ENCODE peak calls at places on chromosomes 6 and 20, in five cellular contexts. U is A549, Q is H1, A is GM12878, O is HepG2. L is an unnamed sample.

GRCh38 chr20:53939554-53940355 is 130.6 kb downstream of the BCAS1 start:
- DNase-seq in U (peak; percentile 79), Q (peak; percentile 92), A (peak; percentile 93), O (peak; percentile 95), L (peak; percentile 80)

GRCh38 chr20:33685328-33686007 is 717 bp downstream of the E2F1 start:
- DNase-seq in U (no peak), Q (peak; percentile 63), A (peak; percentile 62), O (peak; percentile 71), L (peak; percentile 87)

GRCh38 chr6:79946242-79946641 is 1.1 kb downstream of the ELOVL4 start:
- DNase-seq in U (peak; percentile 4), Q (no peak), A (no peak), O (peak; percentile 25), L (no peak)

GRCh38 chr6:116969211-116969863 is 92.3 kb downstream of the RFX6 start:
- DNase-seq in U (peak; percentile 41), Q (no peak), A (no peak), O (peak; percentile 64), L (peak; percentile 19)

GRCh38 chr6:112087916-112088315 is 525 bp downstream of the FAM229B start:
- DNase-seq in U (no peak), Q (no peak), A (no peak), O (no peak), L (no peak)

GRCh38 chr20:54350415-54350814 is 125.0 kb upstream of the DOK5 start:
- DNase-seq in U (no peak), Q (no peak), A (no peak), O (no peak), L (no peak)

GRCh38 chr20:23946206-23946605 is 42.4 kb downstream of the GGTLC1 start:
- DNase-seq in U (no peak), Q (no peak), A (no peak), O (no peak), L (no peak)

GRCh38 chr6:56709650-56710049 is 67.0 kb upstream of the DST start:
- DNase-seq in U (no peak), Q (no peak), A (no peak), O (no peak), L (no peak)

GRCh38 chr6:154179443-154179842 is 140.4 kb downstream of the OPRM1 start:
- DNase-seq in U (no peak), Q (no peak), A (no peak), O (no peak), L (no peak)

GRCh38 chr20:41618807-41619294 is 674 bp upstream of the CHD6 start:
- DNase-seq in U (no peak), Q (no peak), A (no peak), O (no peak), L (no peak)

GRCh38 chr6:56168601-56169000 is 78.8 kb downstream of the COL21A1 start:
- DNase-seq in U (no peak), Q (no peak), A (no peak), O (no peak), L (no peak)

GRCh38 chr20:6975326-6975725 is 207.8 kb downstream of the BMP2 start:
- DNase-seq in U (no peak), Q (no peak), A (no peak), O (no peak), L (no peak)

GRCh38 chr6:75673885-75674284 is 72.2 kb downstream of the SENP6 start:
- DNase-seq in U (no peak), Q (no peak), A (no peak), O (peak; percentile 15), L (no peak)

GRCh38 chr6:167888098-167888497 is 61.4 kb downstream of the AFDN start:
- DNase-seq in U (no peak), Q (no peak), A (no peak), O (no peak), L (no peak)

GRCh38 chr6:158293122-158293521 is 19.1 kb upstream of the TULP4 start:
- DNase-seq in U (no peak), Q (no peak), A (peak; percentile 28), O (no peak), L (no peak)

GRCh38 chr6:355373-355772 is 36.2 kb upstream of the IRF4 start:
- DNase-seq in U (no peak), Q (no peak), A (no peak), O (no peak), L (no peak)

GRCh38 chr6:169019727-169020491 is 233.7 kb downstream of the THBS2 start:
- DNase-seq in U (no peak), Q (no peak), A (no peak), O (peak; percentile 28), L (no peak)

GRCh38 chr6:9783567-9783966 is 631.3 kb downstream of the TFAP2A start:
- DNase-seq in U (no peak), Q (no peak), A (no peak), O (no peak), L (no peak)

GRCh38 chr6:130190701-130191375 is 31.9 kb downstream of the SAMD3 start:
- DNase-seq in U (no peak), Q (no peak), A (no peak), O (no peak), L (no peak)

GRCh38 chr6:122692175-122692598 is 82.0 kb downstream of the PKIB start:
- DNase-seq in U (no peak), Q (no peak), A (no peak), O (no peak), L (no peak)

DNA sequence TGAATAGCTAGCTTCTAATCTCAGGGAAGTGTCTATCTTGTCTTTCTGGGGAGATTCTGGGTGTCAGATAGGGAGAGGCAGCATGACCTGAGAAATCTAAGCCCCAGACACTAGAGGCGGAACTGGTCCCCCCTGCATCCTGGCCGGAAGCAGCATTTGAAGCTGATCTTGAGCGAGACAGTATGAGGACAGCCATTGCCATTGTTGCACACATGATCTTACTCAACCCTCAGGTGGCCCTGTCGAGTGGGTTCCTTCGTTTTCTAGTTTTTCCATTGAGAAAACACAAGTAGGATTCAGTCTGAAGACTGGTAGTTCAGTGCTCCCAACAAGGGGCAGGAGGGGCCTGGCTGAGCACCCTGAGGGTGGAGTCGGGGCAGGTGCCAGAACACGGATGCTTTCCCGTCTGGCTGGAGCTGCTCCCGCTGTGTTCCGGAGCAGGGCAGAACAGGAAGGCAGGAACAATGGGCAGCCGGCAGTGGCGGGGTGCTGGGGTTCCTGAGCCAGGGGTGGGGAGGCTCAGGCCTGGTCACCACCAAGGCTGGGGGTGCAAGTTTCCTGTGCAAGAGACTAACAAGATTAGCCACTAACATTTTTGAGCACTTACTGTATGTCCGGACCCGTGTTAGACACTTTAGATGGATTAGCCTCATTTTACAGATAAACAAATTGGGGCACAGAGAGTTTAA is 7.9 kb upstream of the SDCBP2 start:
- DNase-seq in U (no peak), Q (peak; percentile 48), A (no peak), O (no peak), L (no peak)
- TF ChIP-seq HDAC2 in U (no peak), Q (no peak), A (no peak), O (no peak), L (no peak)

DNA sequence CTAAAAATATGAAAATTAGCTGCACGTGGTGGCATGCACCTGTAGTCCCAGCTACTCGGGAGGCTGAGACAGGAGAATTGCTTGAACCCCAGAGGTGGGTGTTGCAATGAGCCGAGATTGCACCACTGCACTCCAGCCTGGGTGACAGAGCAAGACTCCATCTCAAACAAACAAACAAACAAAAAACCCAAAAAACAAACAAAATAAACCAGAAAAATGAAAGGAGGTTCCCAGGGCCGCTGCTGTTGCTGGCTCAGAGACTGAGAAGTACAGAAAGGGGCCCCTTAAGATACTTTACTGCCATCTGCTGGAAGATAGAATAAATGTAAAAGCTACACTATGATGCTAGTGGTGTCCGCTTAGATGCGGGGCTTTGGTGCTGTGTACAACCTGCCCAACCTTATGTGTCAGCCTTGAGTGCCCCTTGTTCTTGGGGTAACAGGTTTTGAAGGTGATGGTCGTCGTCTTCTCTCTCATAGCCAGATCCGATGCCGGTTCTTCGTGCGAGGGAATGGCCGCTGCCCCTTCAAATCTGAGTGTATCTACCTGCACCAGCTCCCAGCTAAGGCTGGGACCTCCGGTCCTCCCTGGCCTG is 2.8 kb upstream of the FANCE start:
- DNase-seq in U (peak; percentile 79), Q (peak; percentile 56), A (no peak), O (peak; percentile 80), L (peak; percentile 81)
- TF ChIP-seq HDAC2 in U (no peak), Q (no peak), A (no peak), O (peak; percentile 16), L (no peak)

GRCh38 chr20:51563141-51563596 is 20.6 kb upstream of the NFATC2 start:
- DNase-seq in U (no peak), Q (no peak), A (no peak), O (no peak), L (no peak)

GRCh38 chr20:51562334-51563140 is 20.0 kb upstream of the NFATC2 start:
- DNase-seq in U (peak; percentile 65), Q (peak; percentile 85), A (no peak), O (no peak), L (peak; percentile 24)

GRCh38 chr20:51560042-51560441 is 17.5 kb upstream of the NFATC2 start:
- DNase-seq in U (no peak), Q (no peak), A (no peak), O (no peak), L (no peak)

GRCh38 chr20:51562027-51562333 is 19.5 kb upstream of the NFATC2 start:
- DNase-seq in U (peak; percentile 26), Q (no peak), A (no peak), O (no peak), L (no peak)

DNA sequence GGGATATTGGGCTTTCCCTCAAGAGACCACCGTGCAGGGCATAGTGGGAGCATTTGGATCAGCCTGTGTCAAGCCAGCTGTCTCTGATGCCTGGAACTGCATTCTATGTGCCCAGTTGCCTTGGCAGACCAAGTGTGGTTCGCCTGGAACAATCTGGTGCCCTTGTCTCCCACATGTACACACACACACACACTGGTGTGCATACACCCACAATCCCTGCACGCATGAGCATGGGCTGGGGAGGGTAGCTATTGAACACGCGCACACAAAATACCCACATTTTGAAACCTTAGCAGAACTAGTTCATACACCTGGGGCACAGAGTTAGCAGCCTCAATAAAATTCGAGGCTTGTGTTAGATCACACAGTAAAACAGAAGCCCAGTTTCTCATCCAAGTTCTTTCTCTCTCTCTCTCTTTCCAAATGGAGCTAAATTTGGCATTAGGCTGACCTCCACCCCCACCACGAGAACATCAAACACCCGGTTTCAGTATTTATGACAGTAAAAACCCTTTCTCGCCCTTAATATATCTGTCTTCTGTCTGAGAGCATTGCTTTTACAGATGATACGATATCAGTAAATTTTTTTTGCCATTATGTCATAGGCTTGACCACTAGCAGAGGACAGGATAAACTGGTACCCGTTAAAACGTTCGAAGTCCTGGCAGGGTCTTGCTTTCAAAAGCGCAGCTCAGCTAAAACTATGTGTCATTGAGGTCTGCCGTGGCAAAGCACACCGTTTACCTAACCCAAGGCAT is 18.2 kb upstream of the NFATC2 start:
- DNase-seq in U (no peak), Q (no peak), A (no peak), O (no peak), L (no peak)
- TF ChIP-seq HDAC2 in U (no peak), Q (no peak), A (no peak), O (no peak), L (no peak)

DNA sequence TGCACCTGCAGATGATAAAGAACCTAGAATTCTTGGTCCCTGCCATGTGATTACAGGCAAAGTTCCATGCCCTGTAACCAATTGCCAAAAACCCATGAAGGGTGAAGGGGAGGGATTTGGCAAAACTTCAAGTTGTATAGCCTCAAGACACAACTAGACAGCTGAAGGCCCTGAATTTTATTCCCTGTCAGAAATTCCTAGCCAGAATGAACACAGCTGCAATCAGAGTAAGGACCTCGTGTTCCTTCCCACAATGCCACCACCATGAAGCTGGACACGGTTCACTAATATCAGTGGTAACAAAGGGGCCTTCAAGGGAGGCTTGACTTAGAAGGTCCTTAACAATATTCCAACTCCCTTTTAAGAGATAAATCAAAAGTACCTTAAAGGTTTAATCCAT is 22.5 kb upstream of the IRAK1BP1 start:
- DNase-seq in U (no peak), Q (no peak), A (no peak), O (no peak), L (no peak)
- TF ChIP-seq HDAC2 in U (no peak), Q (no peak), A (no peak), O (no peak), L (no peak)

GRCh38 chr6:54377776-54378175 is 69.5 kb downstream of the TINAG start:
- DNase-seq in U (no peak), Q (no peak), A (no peak), O (no peak), L (no peak)
- TF ChIP-seq HDAC2 in U (no peak), Q (no peak), A (no peak), O (no peak), L (no peak)

L was measured in K562.